ENCODE peak calls at places on chromosomes 2 and 18, in eight cellular contexts. P is body of pancreas, R is upper lobe of left lung, E is right lobe of liver, J is HepG2, I is prostate gland, D is tibial nerve, M is esophagus squamous epithelium. T is an unnamed sample. For H3K36me3, the result is how much of the 10 kb centered on the place peaks cover.

GRCh38 chr18:27964811-27965210 is 212.1 kb downstream of the CDH2 start:
- DNase-seq in P (no peak), J (no peak), E (no peak), I (no peak), D (no peak), R (no peak), M (no peak), T (no peak)

GRCh38 chr18:74597662-74598349 is at the start of gene ZNF407:
- DNase-seq in P (peak), E (peak), D (peak), R (peak), M (peak), I (peak), J (peak), T (peak)

GRCh38 chr2:173496746-173497145 is 142.1 kb downstream of the CDCA7 start:
- DNase-seq in D (no peak), I (no peak), M (no peak), J (no peak), E (no peak), R (no peak), P (no peak), T (no peak)

GRCh38 chr2:173037245-173038106 is 38.2 kb upstream of the MAP3K20 start:
- DNase-seq in I (no peak), R (no peak), E (no peak), M (no peak), P (peak), J (no peak), D (no peak), T (no peak)

GRCh38 chr18:43606800-43607199 is 329.5 kb upstream of the SYT4 start:
- DNase-seq in J (no peak), R (no peak), E (no peak), M (no peak), I (no peak), D (no peak), P (peak), T (no peak)

GRCh38 chr2:10242451-10242850 is 60.3 kb upstream of the HPCAL1 start:
- DNase-seq in E (no peak), D (no peak), R (no peak), I (no peak), M (no peak), J (no peak), P (no peak), T (no peak)

GRCh38 chr2:40360652-40361051 is 91.2 kb downstream of the SLC8A1 start:
- DNase-seq in D (no peak), M (no peak), I (no peak), R (no peak), J (no peak), P (no peak), E (no peak), T (no peak)

GRCh38 chr18:13217971-13218375 is 587 bp upstream of the LDLRAD4 start:
- DNase-seq in R (peak), D (no peak), M (no peak), E (peak), P (peak), J (no peak), I (no peak), T (no peak)

GRCh38 chr2:188788621-188789020 is 185.6 kb upstream of the COL3A1 start:
- DNase-seq in M (no peak), P (peak), D (peak), E (no peak), I (peak), J (no peak), R (no peak), T (peak)

GRCh38 chr18:79926715-79927596 is 24.5 kb downstream of the SLC66A2 start:
- DNase-seq in D (no peak), P (peak), R (no peak), E (peak), J (no peak), M (no peak), I (no peak), T (no peak)

GRCh38 chr2:96353032-96353561 is 17.5 kb downstream of the NCAPH start:
- DNase-seq in P (peak), R (no peak), D (no peak), I (no peak), J (no peak), M (no peak), E (no peak), T (peak)

GRCh38 chr2:46774499-46775228 is 140.9 kb downstream of the MCFD2 start:
- DNase-seq in I (no peak), R (no peak), J (no peak), E (no peak), P (no peak), D (no peak), M (no peak), T (no peak)

GRCh38 chr2:19538411-19538963 is 180.1 kb upstream of the OSR1 start:
- DNase-seq in J (peak), M (no peak), E (no peak), I (no peak), D (no peak), R (no peak), P (no peak), T (no peak)

GRCh38 chr2:152106464-152106863 is 7.6 kb upstream of the CACNB4 start:
- DNase-seq in R (no peak), J (no peak), D (no peak), M (no peak), I (no peak), P (no peak), E (no peak), T (no peak)

GRCh38 chr2:204000446-204000845 is 63.9 kb downstream of the ICOS start:
- DNase-seq in E (no peak), J (no peak), I (no peak), R (no peak), P (no peak), M (no peak), D (no peak), T (no peak)

GRCh38 chr2:71850306-71850801 is 297.3 kb downstream of the CYP26B1 start:
- DNase-seq in I (no peak), E (no peak), J (no peak), D (peak), M (no peak), R (no peak), P (no peak), T (peak)

GRCh38 chr2:110170102-110170501 is 34.7 kb downstream of the NPHP1 start:
- DNase-seq in I (no peak), M (no peak), E (no peak), R (no peak), J (no peak), D (no peak), P (no peak), T (no peak)
- TF ChIP-seq POLR2A in I (no peak), M (no peak), E (no peak), R (no peak), J (no peak), D (no peak), P (no peak), T (no peak)

DNA sequence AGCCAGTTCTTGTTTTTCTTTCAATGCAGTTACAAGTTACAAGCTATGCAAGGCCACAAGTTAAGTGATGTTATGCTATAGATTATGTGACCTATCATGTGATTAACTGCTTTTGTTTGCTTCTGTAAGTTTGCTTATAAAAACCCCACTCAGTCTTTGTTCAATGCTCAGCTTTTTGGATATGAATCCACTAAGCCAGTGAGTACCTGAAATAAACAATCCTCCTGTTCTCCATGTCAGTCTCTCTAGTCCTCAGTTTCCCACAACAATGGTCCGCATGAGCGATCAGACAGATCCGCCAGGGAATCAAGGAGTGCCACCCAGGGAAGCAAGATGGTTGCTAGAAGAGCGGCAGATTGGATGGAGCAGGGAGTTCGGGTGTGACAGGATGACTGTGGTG is 30.7 kb upstream of the ZNF236 start:
- DNase-seq in P (no peak), R (no peak), M (no peak), I (no peak), D (no peak), E (no peak), J (no peak), T (no peak)
- H3K36me3 ChIP-seq in P (under half), R (under half), M (under half), I (under half), D (under half), E (under half), J (under half), T (under half)

GRCh38 chr2:33599175-33599942 is at the start of gene FAM98A:
- DNase-seq in E (peak), M (peak), I (peak), D (peak), J (peak), P (peak), R (peak), T (peak)
- TF ChIP-seq POLR2A in E (peak), M (peak), I (peak), D (peak), J (peak), P (peak), R (peak), T (peak)

GRCh38 chr18:26021061-26021754 is 69.2 kb downstream of the SS18 start:
- DNase-seq in R (no peak), I (no peak), M (no peak), P (no peak), E (no peak), J (no peak), D (no peak), T (no peak)
- H3K36me3 ChIP-seq in R (under half), I (under half), M (under half), P (under half), E (under half), J (under half), D (under half), T (half or more)

DNA sequence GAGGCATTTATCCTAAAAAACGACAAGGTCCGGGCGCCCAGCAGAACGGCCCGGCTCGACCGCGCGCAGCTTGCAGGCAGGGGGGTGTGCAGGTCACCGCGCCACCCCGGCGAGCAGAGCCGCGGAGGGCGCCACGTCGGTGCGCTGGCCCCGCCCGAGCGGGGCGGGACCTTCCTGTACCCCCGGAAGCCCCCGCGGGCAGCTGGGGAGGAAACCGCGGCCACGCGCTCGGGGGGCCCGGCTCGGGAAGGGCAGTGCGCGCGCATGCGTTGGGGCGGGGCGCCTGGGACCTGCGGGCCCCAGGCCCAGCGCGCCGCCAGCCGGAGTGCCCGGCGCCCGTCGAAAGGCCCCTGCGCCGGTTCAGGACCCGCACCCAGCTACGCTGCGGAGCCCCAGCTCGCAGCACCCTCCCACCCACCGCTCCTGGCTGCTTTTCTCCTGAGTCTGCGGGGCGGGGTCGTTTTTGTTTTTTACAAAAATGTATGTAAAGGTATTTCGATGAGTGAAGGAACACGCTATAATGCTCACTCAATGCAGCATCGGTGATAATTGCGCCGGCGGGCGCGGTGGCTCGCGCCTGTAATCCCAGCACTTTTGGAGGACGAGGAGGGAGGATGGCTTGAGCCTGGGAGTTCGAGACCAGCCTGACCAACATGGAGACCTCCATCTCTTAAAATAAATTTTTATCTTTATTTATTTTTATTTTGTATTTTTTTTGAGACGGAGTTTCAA is 47.7 kb upstream of the POMC start:
- DNase-seq in M (peak), R (peak), I (peak), P (peak), D (peak), E (peak), J (no peak), T (peak)
- TF ChIP-seq POLR2A in M (no peak), R (peak), I (no peak), P (peak), D (no peak), E (peak), J (no peak), T (no peak)